ENCODE peak calls at places on chromosomes 12 and 14, in six cellular contexts. P is pancreas, E is psoas muscle, M is PC-9, W is choroid plexus epithelial cell, U is foreskin fibroblast. B is an unnamed sample.
A peak's percentile ranks its signal among the peaks of the same experiment; 100 is the strongest.

GRCh38 chr12:21940549-21940948 is 677 bp downstream of the ABCC9 start:
- DNase-seq in P (no peak), E (no peak), M (no peak), W (no peak), U (no peak), B (peak; percentile 56)

GRCh38 chr14:72443256-72443655 is 450.6 kb downstream of the DPF3 start:
- DNase-seq in P (no peak), E (no peak), M (no peak), W (peak; percentile 6), U (no peak), B (no peak)

GRCh38 chr14:31939934-31940333 is 137.2 kb upstream of the ARHGAP5 start:
- DNase-seq in P (no peak), E (no peak), M (no peak), W (no peak), U (no peak), B (no peak)

GRCh38 chr12:16359512-16360491 is 12.4 kb downstream of the MGST1 start:
- DNase-seq in P (peak; percentile 72), E (peak; percentile 67), M (peak; percentile 53), W (peak; percentile 82), U (peak; percentile 66), B (peak; percentile 79)

GRCh38 chr12:110279561-110279960 is 1.5 kb upstream of the ATP2A2 start:
- DNase-seq in P (no peak), E (no peak), M (no peak), W (no peak), U (no peak), B (no peak)

GRCh38 chr12:57764662-57765002 is 2.2 kb downstream of the CYP27B1 start:
- DNase-seq in P (peak; percentile 79), E (no peak), M (no peak), W (no peak), U (no peak), B (no peak)

GRCh38 chr14:24848427-24848826 is 201.5 kb downstream of the STXBP6 start:
- DNase-seq in P (no peak), E (no peak), M (peak; percentile 3), W (peak; percentile 84), U (peak; percentile 85), B (peak; percentile 34)

GRCh38 chr14:23725980-23726746 is 90.0 kb downstream of the DHRS2 start:
- DNase-seq in P (no peak), E (no peak), M (peak; percentile 75), W (no peak), U (peak; percentile 18), B (peak; percentile 3)

GRCh38 chr12:4908694-4909396 is 860 bp upstream of the KCNA1 start:
- DNase-seq in P (no peak), E (no peak), M (no peak), W (no peak), U (peak; percentile 11), B (no peak)

GRCh38 chr12:49905718-49906314 is 2.1 kb upstream of the FAIM2 start:
- DNase-seq in P (no peak), E (no peak), M (no peak), W (no peak), U (no peak), B (no peak)

GRCh38 chr14:73754911-73755360 is 40.8 kb upstream of the PNMA1 start:
- DNase-seq in P (no peak), E (no peak), M (no peak), W (peak; percentile 54), U (peak; percentile 70), B (peak; percentile 55)

GRCh38 chr12:64445490-64445889 is 6.4 kb upstream of the TBK1 start:
- DNase-seq in P (no peak), E (no peak), M (no peak), W (no peak), U (no peak), B (no peak)

GRCh38 chr12:122851820-122852219 is 16.6 kb downstream of the HIP1R start:
- DNase-seq in P (no peak), E (peak; percentile 59), M (peak; percentile 55), W (peak; percentile 76), U (peak; percentile 95), B (peak; percentile 87)

GRCh38 chr14:73245401-73246325 is 8.4 kb downstream of the PAPLN start:
- DNase-seq in P (peak; percentile 51), E (peak; percentile 71), M (no peak), W (peak; percentile 43), U (peak; percentile 85), B (peak; percentile 48)

GRCh38 chr12:18361431-18361830 is 100.1 kb downstream of the PIK3C2G start:
- DNase-seq in P (no peak), E (no peak), M (no peak), W (peak; percentile 16), U (no peak), B (no peak)

GRCh38 chr12:468671-469389 is 9.1 kb downstream of the B4GALNT3 start:
- DNase-seq in P (no peak), E (no peak), M (no peak), W (no peak), U (no peak), B (no peak)

GRCh38 chr12:96471368-96472040 is 17.9 kb upstream of the CFAP54 start:
- DNase-seq in P (no peak), E (no peak), M (no peak), W (peak; percentile 59), U (peak; percentile 85), B (peak; percentile 81)

GRCh38 chr12:72293701-72294100 is 21.5 kb downstream of the TRHDE start:
- DNase-seq in P (no peak), E (no peak), M (no peak), W (no peak), U (no peak), B (no peak)

GRCh38 chr14:89801128-89801527 is 153.4 kb downstream of the EFCAB11 start:
- DNase-seq in P (no peak), E (no peak), M (no peak), W (no peak), U (no peak), B (no peak)

GRCh38 chr12:7995266-7995963 is 37.1 kb upstream of the FOXJ2 start:
- DNase-seq in P (peak; percentile 57), E (peak; percentile 82), M (peak; percentile 83), W (peak; percentile 94), U (peak; percentile 91), B (peak; percentile 89)

GRCh38 chr14:100528962-100529560 is 58.2 kb downstream of the BEGAIN start:
- DNase-seq in P (peak; percentile 17), E (no peak), M (no peak), W (no peak), U (no peak), B (no peak)

GRCh38 chr12:16607895-16608294 is 1.9 kb upstream of the LMO3 start:
- DNase-seq in P (no peak), E (no peak), M (no peak), W (no peak), U (no peak), B (no peak)

GRCh38 chr14:73203527-73203926 is 33.8 kb upstream of the PAPLN start:
- DNase-seq in P (no peak), E (no peak), M (no peak), W (no peak), U (no peak), B (no peak)

GRCh38 chr12:107515446-107515958 is 170.1 kb upstream of the PWP1 start:
- DNase-seq in P (no peak), E (peak; percentile 75), M (peak; percentile 58), W (peak; percentile 96), U (peak; percentile 86), B (peak; percentile 74)

GRCh38 chr14:74404435-74404834 is 21.6 kb downstream of the SYNDIG1L start:
- DNase-seq in P (no peak), E (no peak), M (no peak), W (no peak), U (no peak), B (no peak)

GRCh38 chr12:90706036-90706435 is 248.9 kb downstream of the CCER1 start:
- DNase-seq in P (no peak), E (no peak), M (no peak), W (no peak), U (no peak), B (no peak)

GRCh38 chr14:22557846-22558220 is 31.2 kb downstream of the DAD1 start:
- DNase-seq in P (no peak), E (no peak), M (no peak), W (no peak), U (no peak), B (no peak)
- H3K4me3 ChIP-seq in P (no peak overlapping the region), E (no peak overlapping the region), M (no peak overlapping the region), W (no peak overlapping the region), U (no peak overlapping the region), B (no peak overlapping the region)

GRCh38 chr14:68871392-68871791 is 78.5 kb upstream of the ZFP36L1 start:
- DNase-seq in P (no peak), E (no peak), M (no peak), W (no peak), U (no peak), B (no peak)
- TF ChIP-seq CTCF in P (no peak), E (no peak), M (no peak), W (no peak), U (no peak), B (no peak)

DNA sequence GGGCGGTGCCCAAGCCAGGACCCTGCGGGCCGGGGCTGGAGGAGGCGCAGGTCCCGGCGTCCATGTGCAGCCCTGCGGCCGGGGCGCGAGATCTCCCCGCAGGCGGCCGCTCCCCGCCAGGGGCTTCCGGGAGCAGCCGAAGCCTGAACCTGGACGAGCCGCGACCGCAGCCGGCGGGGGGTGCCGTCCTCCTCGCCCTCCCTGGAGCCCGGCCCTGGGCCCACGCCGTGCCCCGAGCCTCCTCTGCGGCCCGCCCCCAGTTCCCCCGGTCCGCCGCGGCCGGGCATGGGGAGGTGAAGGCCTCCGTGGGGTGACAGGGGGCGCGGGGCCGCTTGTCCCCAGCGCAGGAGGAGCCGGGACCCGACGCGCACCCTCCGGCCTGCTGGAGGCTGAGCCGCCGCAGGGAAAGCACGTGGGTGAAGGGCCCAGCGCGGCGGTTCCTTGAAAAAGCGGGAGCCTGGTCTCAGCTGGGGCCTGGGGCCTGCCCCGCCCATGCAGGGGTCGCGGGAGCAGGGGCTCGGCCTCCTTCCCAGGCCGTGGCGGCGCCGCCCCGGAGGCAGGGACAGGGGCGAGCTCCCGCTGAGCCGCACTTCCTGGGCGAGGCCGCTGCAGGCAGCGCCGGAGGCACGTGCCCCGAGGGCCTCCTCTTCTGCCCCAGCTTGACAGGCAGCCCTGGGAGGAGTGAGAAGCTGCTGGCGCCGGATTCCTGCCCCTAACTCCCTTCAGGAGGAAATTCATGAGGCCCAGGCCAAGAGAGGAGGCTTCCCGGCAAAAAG is 55.6 kb upstream of the PPP2R5C start:
- DNase-seq in P (peak; percentile 32), E (peak; percentile 81), M (peak; percentile 92), W (peak; percentile 74), U (peak; percentile 43), B (peak; percentile 18)
- H3K4me3 ChIP-seq in P (no peak overlapping the region), E (peak overlapping the region; percentile 58), M (peak overlapping the region; percentile 32), W (peak overlapping the region; percentile 30), U (no peak overlapping the region), B (no peak overlapping the region)

GRCh38 chr14:43541356-43541755 is 965.7 kb downstream of the FSCB start:
- DNase-seq in P (no peak), E (no peak), M (no peak), W (no peak), U (no peak), B (no peak)

GRCh38 chr14:43535231-43535838 is 971.7 kb downstream of the FSCB start:
- DNase-seq in P (no peak), E (no peak), M (no peak), W (no peak), U (no peak), B (no peak)

GRCh38 chr14:43540948-43541347 is 966.1 kb downstream of the FSCB start:
- DNase-seq in P (no peak), E (no peak), M (no peak), W (no peak), U (no peak), B (no peak)

DNA sequence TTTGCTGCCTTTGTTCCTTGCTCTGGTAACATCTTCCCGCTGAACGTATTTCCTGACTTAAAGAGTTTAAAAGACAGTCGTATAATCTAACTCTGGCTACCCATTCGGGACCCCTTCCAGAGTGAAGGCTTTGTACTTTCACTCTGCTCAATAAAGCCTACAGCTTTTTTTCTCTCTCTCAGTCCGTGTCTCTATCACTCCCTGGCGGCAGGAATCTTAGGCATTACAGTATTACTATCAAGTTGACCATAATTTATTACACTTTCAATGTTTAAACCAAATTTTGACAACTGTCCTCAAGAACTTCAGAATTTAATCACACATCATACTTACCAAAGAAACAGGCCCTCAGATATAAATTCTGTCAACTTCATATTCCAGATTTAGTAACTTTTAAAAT is 967.9 kb downstream of the FSCB start:
- DNase-seq in P (no peak), E (no peak), M (peak; percentile 5), W (peak; percentile 15), U (peak; percentile 1), B (peak; percentile 18)
- TF ChIP-seq CTCF in P (no peak), E (peak; percentile 24), M (peak; percentile 53), W (peak; percentile 31), U (no peak), B (peak; percentile 13)

B was measured in cardiac fibroblast.